ENCODE peak calls at places on chromosomes 4 and X, in nine cellular contexts. One of them, this sample, is unnamed.
A peak's percentile ranks its signal among the peaks of the same experiment; 100 is the strongest.

GRCh38 chr4:81503586-81503985 is 31.9 kb upstream of the RASGEF1B start:
- DNase-seq in tibial artery: no peak
- DNase-seq in memory B cell: no peak
- DNase-seq in NCI-H69: peak; percentile 16
- DNase-seq in fibroblast of mammary gland: no peak
- DNase-seq in mucosa of descending colon: no peak
- DNase-seq in bronchial epithelial cell: no peak
- DNase-seq in HFF-Myc: no peak
- DNase-seq in effector CD8-positive, alpha-beta T cell: no peak
- DNase-seq in this sample: no peak

GRCh38 chr4:125727931-125728330 is 413.2 kb downstream of the FAT4 start:
- DNase-seq in tibial artery: no peak
- DNase-seq in memory B cell: no peak
- DNase-seq in NCI-H69: no peak
- DNase-seq in fibroblast of mammary gland: no peak
- DNase-seq in mucosa of descending colon: no peak
- DNase-seq in bronchial epithelial cell: no peak
- DNase-seq in HFF-Myc: no peak
- DNase-seq in effector CD8-positive, alpha-beta T cell: no peak
- DNase-seq in this sample: no peak

GRCh38 chr4:158111241-158111640 is 61.6 kb downstream of the GASK1B start:
- DNase-seq in tibial artery: no peak
- DNase-seq in memory B cell: no peak
- DNase-seq in NCI-H69: no peak
- DNase-seq in fibroblast of mammary gland: peak; percentile 67
- DNase-seq in mucosa of descending colon: no peak
- DNase-seq in bronchial epithelial cell: peak; percentile 35
- DNase-seq in HFF-Myc: no peak
- DNase-seq in effector CD8-positive, alpha-beta T cell: no peak
- DNase-seq in this sample: no peak

GRCh38 chr4:23818097-23818648 is 71.7 kb downstream of the PPARGC1A start:
- DNase-seq in tibial artery: no peak
- DNase-seq in memory B cell: no peak
- DNase-seq in NCI-H69: peak; percentile 94
- DNase-seq in fibroblast of mammary gland: no peak
- DNase-seq in mucosa of descending colon: no peak
- DNase-seq in bronchial epithelial cell: no peak
- DNase-seq in HFF-Myc: no peak
- DNase-seq in effector CD8-positive, alpha-beta T cell: no peak
- DNase-seq in this sample: peak; percentile 40

GRCh38 chrX:70046978-70047377 is 2.8 kb downstream of the AWAT2 start:
- DNase-seq in tibial artery: no peak
- DNase-seq in memory B cell: no peak
- DNase-seq in NCI-H69: no peak
- DNase-seq in fibroblast of mammary gland: peak; percentile 20
- DNase-seq in mucosa of descending colon: no peak
- DNase-seq in bronchial epithelial cell: peak; percentile 50
- DNase-seq in HFF-Myc: no peak
- DNase-seq in effector CD8-positive, alpha-beta T cell: no peak
- DNase-seq in this sample: no peak

GRCh38 chrX:11750694-11751093 is 7.3 kb upstream of the MSL3 start:
- DNase-seq in tibial artery: no peak
- DNase-seq in memory B cell: no peak
- DNase-seq in NCI-H69: no peak
- DNase-seq in fibroblast of mammary gland: no peak
- DNase-seq in mucosa of descending colon: no peak
- DNase-seq in bronchial epithelial cell: no peak
- DNase-seq in HFF-Myc: no peak
- DNase-seq in effector CD8-positive, alpha-beta T cell: no peak
- DNase-seq in this sample: no peak

GRCh38 chrX:136112781-136113180 is 34.6 kb upstream of the FHL1 start:
- DNase-seq in tibial artery: no peak
- DNase-seq in memory B cell: no peak
- DNase-seq in NCI-H69: no peak
- DNase-seq in fibroblast of mammary gland: no peak
- DNase-seq in mucosa of descending colon: no peak
- DNase-seq in bronchial epithelial cell: no peak
- DNase-seq in HFF-Myc: no peak
- DNase-seq in effector CD8-positive, alpha-beta T cell: no peak
- DNase-seq in this sample: no peak

GRCh38 chr4:5928241-5928640 is 35.4 kb upstream of the CRMP1 start:
- DNase-seq in tibial artery: no peak
- DNase-seq in memory B cell: no peak
- DNase-seq in NCI-H69: peak; percentile 21
- DNase-seq in fibroblast of mammary gland: peak; percentile 1
- DNase-seq in mucosa of descending colon: no peak
- DNase-seq in bronchial epithelial cell: no peak
- DNase-seq in HFF-Myc: no peak
- DNase-seq in effector CD8-positive, alpha-beta T cell: no peak
- DNase-seq in this sample: peak; percentile 34

GRCh38 chr4:123896446-123897071 is 500.0 kb downstream of the SPRY1 start:
- DNase-seq in tibial artery: no peak
- DNase-seq in memory B cell: no peak
- DNase-seq in NCI-H69: no peak
- DNase-seq in fibroblast of mammary gland: peak; percentile 56
- DNase-seq in mucosa of descending colon: no peak
- DNase-seq in bronchial epithelial cell: no peak
- DNase-seq in HFF-Myc: no peak
- DNase-seq in effector CD8-positive, alpha-beta T cell: no peak
- DNase-seq in this sample: no peak

GRCh38 chr4:55758570-55758969 is 61.0 kb upstream of the EXOC1L start:
- DNase-seq in tibial artery: no peak
- DNase-seq in memory B cell: no peak
- DNase-seq in NCI-H69: peak; percentile 78
- DNase-seq in fibroblast of mammary gland: peak; percentile 11
- DNase-seq in mucosa of descending colon: no peak
- DNase-seq in bronchial epithelial cell: no peak
- DNase-seq in HFF-Myc: no peak
- DNase-seq in effector CD8-positive, alpha-beta T cell: no peak
- DNase-seq in this sample: no peak

GRCh38 chr4:158890294-158890693 is 121.5 kb downstream of the FNIP2 start:
- DNase-seq in tibial artery: no peak
- DNase-seq in memory B cell: no peak
- DNase-seq in NCI-H69: no peak
- DNase-seq in fibroblast of mammary gland: no peak
- DNase-seq in mucosa of descending colon: no peak
- DNase-seq in bronchial epithelial cell: no peak
- DNase-seq in HFF-Myc: no peak
- DNase-seq in effector CD8-positive, alpha-beta T cell: no peak
- DNase-seq in this sample: no peak

GRCh38 chr4:55554453-55555030 is 7.8 kb upstream of the CLOCK start:
- DNase-seq in tibial artery: no peak
- DNase-seq in memory B cell: no peak
- DNase-seq in NCI-H69: no peak
- DNase-seq in fibroblast of mammary gland: peak; percentile 74
- DNase-seq in mucosa of descending colon: no peak
- DNase-seq in bronchial epithelial cell: peak; percentile 40
- DNase-seq in HFF-Myc: no peak
- DNase-seq in effector CD8-positive, alpha-beta T cell: no peak
- DNase-seq in this sample: no peak

GRCh38 chr4:108965472-108966076 is 202.7 kb upstream of the ETNPPL start:
- DNase-seq in tibial artery: no peak
- DNase-seq in memory B cell: no peak
- DNase-seq in NCI-H69: no peak
- DNase-seq in fibroblast of mammary gland: no peak
- DNase-seq in mucosa of descending colon: no peak
- DNase-seq in bronchial epithelial cell: no peak
- DNase-seq in HFF-Myc: no peak
- DNase-seq in effector CD8-positive, alpha-beta T cell: no peak
- DNase-seq in this sample: no peak

GRCh38 chrX:102784550-102784949 is 64.0 kb downstream of the GPRASP3 start:
- DNase-seq in tibial artery: no peak
- DNase-seq in memory B cell: no peak
- DNase-seq in NCI-H69: no peak
- DNase-seq in fibroblast of mammary gland: no peak
- DNase-seq in mucosa of descending colon: no peak
- DNase-seq in bronchial epithelial cell: no peak
- DNase-seq in HFF-Myc: no peak
- DNase-seq in effector CD8-positive, alpha-beta T cell: no peak
- DNase-seq in this sample: no peak

GRCh38 chr4:113434247-113434587 is 327.3 kb downstream of the CAMK2D start:
- DNase-seq in tibial artery: no peak
- DNase-seq in memory B cell: no peak
- DNase-seq in NCI-H69: peak; percentile 9
- DNase-seq in fibroblast of mammary gland: peak; percentile 78
- DNase-seq in mucosa of descending colon: no peak
- DNase-seq in bronchial epithelial cell: peak; percentile 29
- DNase-seq in HFF-Myc: no peak
- DNase-seq in effector CD8-positive, alpha-beta T cell: no peak
- DNase-seq in this sample: no peak

GRCh38 chr4:7876096-7876993 is 63.3 kb downstream of the AFAP1 start:
- DNase-seq in tibial artery: no peak
- DNase-seq in memory B cell: no peak
- DNase-seq in NCI-H69: peak; percentile 23
- DNase-seq in fibroblast of mammary gland: peak; percentile 66
- DNase-seq in mucosa of descending colon: no peak
- DNase-seq in bronchial epithelial cell: no peak
- DNase-seq in HFF-Myc: no peak
- DNase-seq in effector CD8-positive, alpha-beta T cell: no peak
- DNase-seq in this sample: no peak

GRCh38 chr4:98528882-98529281 is 129.5 kb downstream of the TSPAN5 start:
- DNase-seq in tibial artery: no peak
- DNase-seq in memory B cell: no peak
- DNase-seq in NCI-H69: no peak
- DNase-seq in fibroblast of mammary gland: no peak
- DNase-seq in mucosa of descending colon: no peak
- DNase-seq in bronchial epithelial cell: no peak
- DNase-seq in HFF-Myc: no peak
- DNase-seq in effector CD8-positive, alpha-beta T cell: no peak
- DNase-seq in this sample: no peak

GRCh38 chr4:11487876-11488545 is 59.3 kb upstream of the HS3ST1 start:
- DNase-seq in tibial artery: no peak
- DNase-seq in memory B cell: no peak
- DNase-seq in NCI-H69: peak; percentile 73
- DNase-seq in fibroblast of mammary gland: peak; percentile 37
- DNase-seq in mucosa of descending colon: no peak
- DNase-seq in bronchial epithelial cell: peak; percentile 65
- DNase-seq in HFF-Myc: no peak
- DNase-seq in effector CD8-positive, alpha-beta T cell: no peak
- DNase-seq in this sample: no peak

This sample was measured in NCI-H146.